ENCODE peak calls at places on chromosome 14, in four cellular contexts. Y is GM12878, A is K562, L is H1. Z is an unnamed sample.
A peak's percentile ranks its signal among the peaks of the same experiment; 100 is the strongest.

GRCh38 chr14:65471038-65471878 is 58.7 kb downstream of the FUT8 start:
- DNase-seq in Y (peak; percentile 53), A (peak; percentile 52), L (no peak), Z (no peak)

GRCh38 chr14:49999826-50000214 is 106.9 kb downstream of the ARF6 start:
- DNase-seq in A (no peak), L (no peak), Y (no peak), Z (no peak)

GRCh38 chr14:43145361-43145760 is 1361.7 kb downstream of the FSCB start:
- DNase-seq in A (no peak), Y (no peak), L (no peak), Z (no peak)

GRCh38 chr14:38342803-38343202 is 86.9 kb upstream of the CLEC14A start:
- DNase-seq in A (no peak), Y (no peak), L (no peak), Z (no peak)

GRCh38 chr14:49946320-49947141 is 53.6 kb downstream of the ARF6 start:
- DNase-seq in A (peak; percentile 20), L (no peak), Y (no peak), Z (peak; percentile 32)

GRCh38 chr14:47917344-47917954 is 242.0 kb upstream of the MDGA2 start:
- DNase-seq in A (peak; percentile 4), Y (no peak), L (peak; percentile 56), Z (peak; percentile 9)

GRCh38 chr14:55274760-55275159 is 3.5 kb downstream of the FBXO34 start:
- DNase-seq in L (no peak), Y (no peak), A (peak; percentile 24), Z (no peak)

GRCh38 chr14:36264107-36264506 is 56.3 kb downstream of the MBIP start:
- DNase-seq in Y (no peak), L (no peak), A (peak; percentile 37), Z (no peak)

GRCh38 chr14:35878272-35879140 is 52.4 kb downstream of the BRMS1L start:
- DNase-seq in L (no peak), A (peak; percentile 28), Y (no peak), Z (no peak)

GRCh38 chr14:29028973-29029582 is 262.5 kb downstream of the FOXG1 start:
- DNase-seq in A (peak; percentile 23), Y (no peak), L (peak; percentile 56), Z (peak; percentile 99)

GRCh38 chr14:76891436-76891835 is 65.2 kb downstream of the LRRC74A start:
- DNase-seq in Y (no peak), L (no peak), A (no peak), Z (no peak)

GRCh38 chr14:75690010-75690409 is 29.0 kb downstream of the TTLL5 start:
- DNase-seq in A (no peak), L (no peak), Y (no peak), Z (no peak)

GRCh38 chr14:32417956-32418552 is 89.0 kb downstream of the AKAP6 start:
- DNase-seq in Y (no peak), L (no peak), A (peak; percentile 2), Z (no peak)

GRCh38 chr14:24013654-24014514 is 25.2 kb downstream of the DHRS4L2 start:
- DNase-seq in Y (peak; percentile 57), A (peak; percentile 69), L (no peak), Z (peak; percentile 92)

GRCh38 chr14:34212574-34212973 is 249.5 kb downstream of the SPTSSA start:
- DNase-seq in L (no peak), Y (no peak), A (no peak), Z (no peak)

GRCh38 chr14:34021096-34021495 is 70.2 kb upstream of the EGLN3 start:
- DNase-seq in A (no peak), Y (no peak), L (no peak), Z (no peak)

GRCh38 chr14:93056166-93056839 is 59.4 kb downstream of the ITPK1 start:
- DNase-seq in A (no peak), Y (no peak), L (no peak), Z (no peak)

DNA sequence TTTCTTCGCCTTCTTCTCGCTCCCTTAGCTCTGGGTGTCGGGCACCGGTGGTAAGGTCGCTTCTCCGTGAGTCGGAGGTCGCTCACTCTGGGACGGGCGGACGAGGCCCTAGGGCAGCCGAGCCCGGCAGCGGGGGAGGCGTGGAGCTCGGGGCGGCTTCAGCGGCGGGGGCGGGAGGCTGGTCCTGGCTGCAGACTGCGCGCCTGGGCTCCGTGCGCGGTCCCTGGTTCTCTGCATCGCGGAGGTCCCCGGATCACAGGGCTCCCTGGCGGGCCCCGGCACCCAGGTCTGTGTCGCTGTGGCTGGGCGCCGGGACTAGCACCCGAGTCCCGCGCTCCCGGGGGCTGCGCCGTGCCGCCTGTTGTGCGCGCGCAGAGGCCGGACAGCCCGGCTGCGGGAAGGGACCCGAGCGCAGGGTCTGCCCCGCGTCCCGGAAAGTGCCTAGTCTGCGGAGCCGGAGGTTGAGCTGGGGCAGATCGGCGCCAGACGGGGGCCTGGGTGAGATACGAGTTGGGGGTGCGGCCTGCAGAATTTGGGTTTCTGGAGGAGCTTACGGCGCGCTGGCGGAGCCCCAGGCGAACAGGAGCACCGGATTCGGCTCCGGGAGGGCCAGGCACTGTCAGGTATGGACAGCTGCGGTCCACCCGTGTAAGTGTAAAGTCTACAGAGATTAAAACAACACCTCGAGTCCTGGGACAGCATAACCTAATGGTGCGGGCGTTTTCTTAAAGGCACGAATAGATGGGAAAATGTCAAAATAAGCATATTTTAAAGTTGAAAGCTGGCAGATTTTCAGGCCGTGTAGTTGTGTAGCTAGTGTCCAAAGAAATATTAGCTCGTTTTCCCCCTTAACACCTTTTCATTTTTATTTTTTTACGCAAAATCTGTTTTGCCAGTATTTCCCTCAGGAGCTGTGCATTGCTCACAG is 722 bp downstream of the FRMD6 start:
- DNase-seq in Y (no peak), L (peak; percentile 83), A (no peak), Z (no peak)
- TF ChIP-seq CBX5 in Y (no peak), L (no peak), A (no peak), Z (no peak)

GRCh38 chr14:70665448-70666363 is 24.0 kb downstream of the TTC9 start:
- DNase-seq in A (no peak), Y (peak; percentile 90), L (no peak), Z (no peak)
- TF ChIP-seq MAX in A (no peak), Y (peak; percentile 45), L (no peak), Z (no peak)

DNA sequence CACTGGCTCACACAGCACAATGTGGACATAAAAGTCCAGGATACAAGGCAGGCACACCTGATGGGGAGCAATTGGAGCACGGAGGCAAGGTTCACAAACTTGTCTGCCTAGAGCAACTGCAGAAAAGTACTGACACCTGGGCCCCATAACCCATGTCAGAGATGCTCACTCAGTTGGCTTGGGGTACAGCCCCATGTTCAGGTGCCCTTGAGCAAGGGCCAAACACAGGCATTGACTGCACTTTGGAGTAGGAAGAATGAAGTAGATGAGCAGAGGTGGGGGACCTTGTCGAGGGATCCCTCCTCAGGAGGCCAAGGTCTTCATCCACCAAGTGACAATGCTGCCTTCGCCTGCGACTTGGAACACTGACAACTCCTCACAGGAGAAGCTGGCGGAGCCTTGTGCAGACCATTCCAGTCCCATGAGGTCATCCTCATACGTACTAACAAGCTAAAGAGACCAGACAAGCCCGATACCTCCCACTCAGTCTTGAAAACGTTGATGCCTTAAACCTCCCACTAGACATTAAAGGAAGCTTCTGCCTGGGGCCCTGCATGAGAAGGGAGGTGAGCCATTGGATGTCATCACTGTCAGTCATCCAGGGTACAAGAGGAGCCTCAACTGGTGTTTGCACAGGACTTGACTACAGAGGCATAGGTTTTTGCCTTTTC is 42.5 kb upstream of the C14orf180 start:
- DNase-seq in L (no peak), A (no peak), Y (no peak), Z (no peak)
- TF ChIP-seq CBX5 in L (no peak), A (no peak), Y (no peak), Z (no peak)

GRCh38 chr14:100577986-100578431 is 9.2 kb downstream of the BEGAIN start:
- DNase-seq in Y (no peak), A (no peak), L (no peak), Z (no peak)
- TF ChIP-seq MAX in Y (no peak), A (no peak), L (no peak), Z (no peak)

DNA sequence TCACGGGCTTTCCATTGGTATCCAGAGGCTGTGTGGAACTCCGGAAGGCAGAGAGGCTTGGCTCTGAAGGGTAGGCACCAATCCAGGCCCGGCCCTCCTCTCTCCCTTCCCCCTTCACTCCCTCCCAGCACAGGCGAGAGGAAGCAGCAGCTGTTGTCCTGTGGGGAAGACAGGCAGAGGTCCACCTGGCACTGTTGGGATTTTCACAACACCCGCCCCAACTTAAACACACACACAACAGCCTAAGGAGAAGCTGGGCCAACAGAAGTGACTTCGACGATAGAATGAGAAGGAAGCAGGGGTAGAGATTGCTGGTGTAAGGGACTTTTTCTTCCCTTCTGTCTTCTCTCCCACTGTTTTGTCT is 3.1 kb upstream of the RNASE7 start:
- DNase-seq in A (no peak), Y (no peak), L (peak; percentile 54), Z (peak; percentile 73)
- TF ChIP-seq CBX5 in A (no peak), Y (no peak), L (no peak), Z (peak; percentile 57)

GRCh38 chr14:71474866-71475265 is 457.4 kb upstream of the RGS6 start:
- DNase-seq in Y (no peak), L (no peak), A (no peak), Z (no peak)
- TF ChIP-seq MAX in Y (no peak), L (no peak), A (no peak), Z (no peak)

DNA sequence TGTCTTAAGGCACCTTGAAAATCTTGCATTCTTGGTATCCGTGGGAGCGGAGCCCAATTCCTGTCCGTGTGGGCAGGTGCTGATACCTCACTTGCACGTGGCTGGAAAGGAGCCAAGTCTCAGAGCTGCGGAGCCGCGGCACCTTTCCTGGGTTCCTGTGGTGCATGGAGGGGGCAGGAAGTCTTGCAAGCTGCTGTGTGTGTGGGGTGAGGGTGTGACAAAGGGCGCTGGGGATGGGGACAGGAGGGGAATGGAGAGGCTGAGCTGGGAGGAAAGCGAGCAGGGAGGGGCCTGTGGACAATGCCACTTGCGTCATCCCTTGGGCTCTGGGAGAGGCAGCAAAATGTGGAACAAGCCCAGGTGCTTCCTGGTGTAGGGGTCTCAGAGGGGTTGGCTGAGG is 86.7 kb downstream of the CALM1 start:
- DNase-seq in L (no peak), Y (no peak), A (no peak), Z (no peak)
- TF ChIP-seq CBX5 in L (no peak), Y (no peak), A (no peak), Z (no peak)

GRCh38 chr14:101120636-101121398 is 217.3 kb upstream of the RTL1 start:
- DNase-seq in A (no peak), L (peak; percentile 35), Y (no peak), Z (no peak)
- TF ChIP-seq MAX in A (no peak), L (no peak), Y (no peak), Z (no peak)